ENCODE peak calls at places on chromosomes 11 and 22, in six cellular contexts. One of them, this sample, is unnamed. For H3K4me1, the result is how much of the 10 kb centered on the place peaks cover.

GRCh38 chr22:17117890-17118289 is 3.3 kb downstream of the TMEM121B start:
- DNase-seq in testis: no peak
- DNase-seq in GM23338: no peak
- DNase-seq in thoracic aorta: no peak
- DNase-seq in CD8-positive, alpha-beta T cell: no peak
- DNase-seq in transverse colon: no peak
- DNase-seq in this sample: no peak

GRCh38 chr11:94018721-94019120 is 2.4 kb upstream of the HEPHL1 start:
- DNase-seq in testis: no peak
- DNase-seq in GM23338: no peak
- DNase-seq in thoracic aorta: no peak
- DNase-seq in CD8-positive, alpha-beta T cell: no peak
- DNase-seq in transverse colon: no peak
- DNase-seq in this sample: no peak

GRCh38 chr11:45771942-45772522 is 32.9 kb upstream of the SLC35C1 start:
- DNase-seq in testis: peak
- DNase-seq in GM23338: peak
- DNase-seq in thoracic aorta: peak
- DNase-seq in CD8-positive, alpha-beta T cell: peak
- DNase-seq in transverse colon: peak
- DNase-seq in this sample: peak

GRCh38 chr11:131537196-131537595 is 166.8 kb downstream of the NTM start:
- DNase-seq in testis: no peak
- DNase-seq in GM23338: no peak
- DNase-seq in thoracic aorta: no peak
- DNase-seq in CD8-positive, alpha-beta T cell: no peak
- DNase-seq in transverse colon: no peak
- DNase-seq in this sample: no peak

GRCh38 chr11:125102544-125102943 is 8.9 kb downstream of the TMEM218 start:
- DNase-seq in testis: no peak
- DNase-seq in GM23338: no peak
- DNase-seq in thoracic aorta: no peak
- DNase-seq in CD8-positive, alpha-beta T cell: no peak
- DNase-seq in transverse colon: no peak
- DNase-seq in this sample: no peak

GRCh38 chr11:44036811-44037657 is 10.7 kb upstream of the ACCSL start:
- DNase-seq in testis: peak
- DNase-seq in GM23338: peak
- DNase-seq in thoracic aorta: peak
- DNase-seq in CD8-positive, alpha-beta T cell: no peak
- DNase-seq in transverse colon: peak
- DNase-seq in this sample: peak

GRCh38 chr11:134947556-134947955 is 535.5 kb upstream of the B3GAT1 start:
- DNase-seq in testis: no peak
- DNase-seq in GM23338: no peak
- DNase-seq in thoracic aorta: no peak
- DNase-seq in CD8-positive, alpha-beta T cell: no peak
- DNase-seq in transverse colon: no peak
- DNase-seq in this sample: no peak

GRCh38 chr11:8545698-8546366 is 48.2 kb downstream of the STK33 start:
- DNase-seq in testis: no peak
- DNase-seq in GM23338: no peak
- DNase-seq in thoracic aorta: no peak
- DNase-seq in CD8-positive, alpha-beta T cell: no peak
- DNase-seq in transverse colon: no peak
- DNase-seq in this sample: no peak

GRCh38 chr22:36538529-36538928 is 9.6 kb upstream of the EIF3D start:
- DNase-seq in testis: no peak
- DNase-seq in GM23338: peak
- DNase-seq in thoracic aorta: no peak
- DNase-seq in CD8-positive, alpha-beta T cell: no peak
- DNase-seq in transverse colon: no peak
- DNase-seq in this sample: no peak

GRCh38 chr11:7672960-7673723 is at the start of gene CYB5R2:
- DNase-seq in testis: peak
- DNase-seq in GM23338: peak
- DNase-seq in thoracic aorta: peak
- DNase-seq in CD8-positive, alpha-beta T cell: no peak
- DNase-seq in transverse colon: peak
- DNase-seq in this sample: peak

GRCh38 chr22:19108807-19109197 is 13.4 kb downstream of the DGCR2 start:
- DNase-seq in testis: no peak
- DNase-seq in GM23338: no peak
- DNase-seq in thoracic aorta: no peak
- DNase-seq in CD8-positive, alpha-beta T cell: no peak
- DNase-seq in transverse colon: no peak
- DNase-seq in this sample: no peak

GRCh38 chr22:36922097-36922608 is 8.7 kb downstream of the CSF2RB start:
- DNase-seq in testis: no peak
- DNase-seq in GM23338: peak
- DNase-seq in thoracic aorta: no peak
- DNase-seq in CD8-positive, alpha-beta T cell: no peak
- DNase-seq in transverse colon: no peak
- DNase-seq in this sample: no peak

GRCh38 chr22:22593250-22593649 is 34.2 kb upstream of the PRAME start:
- DNase-seq in testis: no peak
- DNase-seq in GM23338: no peak
- DNase-seq in thoracic aorta: no peak
- DNase-seq in CD8-positive, alpha-beta T cell: no peak
- DNase-seq in transverse colon: no peak
- DNase-seq in this sample: no peak

GRCh38 chr11:78313181-78313788 is 104.3 kb downstream of the GAB2 start:
- DNase-seq in testis: no peak
- DNase-seq in GM23338: no peak
- DNase-seq in thoracic aorta: no peak
- DNase-seq in CD8-positive, alpha-beta T cell: no peak
- DNase-seq in transverse colon: peak
- DNase-seq in this sample: peak

GRCh38 chr11:78314753-78315152 is 102.9 kb downstream of the GAB2 start:
- DNase-seq in testis: no peak
- DNase-seq in GM23338: no peak
- DNase-seq in thoracic aorta: no peak
- DNase-seq in CD8-positive, alpha-beta T cell: no peak
- DNase-seq in transverse colon: no peak
- DNase-seq in this sample: no peak

GRCh38 chr11:78313898-78314297 is 103.7 kb downstream of the GAB2 start:
- DNase-seq in testis: no peak
- DNase-seq in GM23338: no peak
- DNase-seq in thoracic aorta: no peak
- DNase-seq in CD8-positive, alpha-beta T cell: no peak
- DNase-seq in transverse colon: peak
- DNase-seq in this sample: no peak

GRCh38 chr11:78310500-78310909 is 107.1 kb downstream of the GAB2 start:
- DNase-seq in testis: peak
- DNase-seq in GM23338: no peak
- DNase-seq in thoracic aorta: peak
- DNase-seq in CD8-positive, alpha-beta T cell: no peak
- DNase-seq in transverse colon: peak
- DNase-seq in this sample: peak

GRCh38 chr11:78312712-78313111 is 104.9 kb downstream of the GAB2 start:
- DNase-seq in testis: no peak
- DNase-seq in GM23338: no peak
- DNase-seq in thoracic aorta: no peak
- DNase-seq in CD8-positive, alpha-beta T cell: no peak
- DNase-seq in transverse colon: no peak
- DNase-seq in this sample: no peak
- H3K27ac ChIP-seq in testis: no peak
- H3K27ac ChIP-seq in GM23338: no peak
- H3K27ac ChIP-seq in thoracic aorta: no peak
- H3K27ac ChIP-seq in CD8-positive, alpha-beta T cell: no peak
- H3K27ac ChIP-seq in transverse colon: peak
- H3K27ac ChIP-seq in this sample: peak

GRCh38 chr11:73664894-73665293 is 18.5 kb downstream of the PLEKHB1 start:
- DNase-seq in testis: no peak
- DNase-seq in GM23338: no peak
- DNase-seq in thoracic aorta: no peak
- DNase-seq in CD8-positive, alpha-beta T cell: no peak
- DNase-seq in transverse colon: no peak
- DNase-seq in this sample: no peak

GRCh38 chr11:73671701-73672100 is 25.3 kb downstream of the PLEKHB1 start:
- DNase-seq in testis: no peak
- DNase-seq in GM23338: no peak
- DNase-seq in thoracic aorta: no peak
- DNase-seq in CD8-positive, alpha-beta T cell: no peak
- DNase-seq in transverse colon: no peak
- DNase-seq in this sample: no peak

GRCh38 chr11:73667906-73668305 is 21.5 kb downstream of the PLEKHB1 start:
- DNase-seq in testis: no peak
- DNase-seq in GM23338: no peak
- DNase-seq in thoracic aorta: no peak
- DNase-seq in CD8-positive, alpha-beta T cell: no peak
- DNase-seq in transverse colon: no peak
- DNase-seq in this sample: no peak

GRCh38 chr11:73670808-73671207 is 24.4 kb downstream of the PLEKHB1 start:
- DNase-seq in testis: no peak
- DNase-seq in GM23338: no peak
- DNase-seq in thoracic aorta: no peak
- DNase-seq in CD8-positive, alpha-beta T cell: no peak
- DNase-seq in transverse colon: no peak
- DNase-seq in this sample: no peak
- TF ChIP-seq CTCF in testis: no peak
- TF ChIP-seq CTCF in GM23338: no peak
- TF ChIP-seq CTCF in thoracic aorta: no peak
- TF ChIP-seq CTCF in CD8-positive, alpha-beta T cell: no peak
- TF ChIP-seq CTCF in transverse colon: no peak
- TF ChIP-seq CTCF in this sample: no peak

DNA sequence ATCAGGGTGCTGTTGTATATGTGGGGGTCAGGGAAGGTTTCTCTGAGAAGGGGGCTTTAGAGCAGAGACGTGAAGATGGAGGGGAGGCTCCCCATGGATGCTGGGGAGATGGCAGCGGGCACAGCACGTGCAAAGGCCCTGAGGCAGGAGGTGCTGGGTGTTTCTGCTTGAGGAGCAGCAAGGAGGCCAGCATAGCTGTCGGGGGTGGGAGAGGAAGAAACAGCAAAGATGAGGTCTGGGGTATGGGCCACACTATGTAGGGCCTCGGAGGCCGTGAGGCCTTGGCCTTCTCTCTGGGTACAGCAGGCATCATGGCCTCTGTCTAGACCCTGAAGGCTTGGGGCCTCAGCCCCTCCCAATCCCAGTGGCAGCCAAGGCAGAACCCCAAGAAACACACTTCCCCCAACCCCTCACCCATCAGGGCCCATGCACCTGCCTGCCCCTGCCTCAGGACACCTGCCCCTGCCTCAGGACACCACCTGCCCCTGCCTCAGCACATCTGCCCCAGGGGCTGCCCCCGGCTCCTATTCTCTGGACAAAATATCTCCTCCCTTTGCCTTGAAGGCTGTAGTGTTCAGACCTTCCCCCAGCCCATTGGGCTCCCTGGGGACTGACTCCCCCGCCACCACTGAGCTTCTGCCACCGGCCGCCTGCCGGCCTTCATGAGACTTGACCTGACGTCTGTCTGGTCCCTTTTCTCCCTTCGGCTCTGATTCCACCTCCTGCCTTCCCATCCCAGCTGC is 6.2 kb downstream of the ALDH3B1 start:
- DNase-seq in testis: no peak
- DNase-seq in GM23338: no peak
- DNase-seq in thoracic aorta: no peak
- DNase-seq in CD8-positive, alpha-beta T cell: no peak
- DNase-seq in transverse colon: no peak
- DNase-seq in this sample: no peak
- H3K4me1 ChIP-seq in testis: under half
- H3K4me1 ChIP-seq in GM23338: under half
- H3K4me1 ChIP-seq in thoracic aorta: under half
- H3K4me1 ChIP-seq in CD8-positive, alpha-beta T cell: under half
- H3K4me1 ChIP-seq in transverse colon: under half
- H3K4me1 ChIP-seq in this sample: under half

DNA sequence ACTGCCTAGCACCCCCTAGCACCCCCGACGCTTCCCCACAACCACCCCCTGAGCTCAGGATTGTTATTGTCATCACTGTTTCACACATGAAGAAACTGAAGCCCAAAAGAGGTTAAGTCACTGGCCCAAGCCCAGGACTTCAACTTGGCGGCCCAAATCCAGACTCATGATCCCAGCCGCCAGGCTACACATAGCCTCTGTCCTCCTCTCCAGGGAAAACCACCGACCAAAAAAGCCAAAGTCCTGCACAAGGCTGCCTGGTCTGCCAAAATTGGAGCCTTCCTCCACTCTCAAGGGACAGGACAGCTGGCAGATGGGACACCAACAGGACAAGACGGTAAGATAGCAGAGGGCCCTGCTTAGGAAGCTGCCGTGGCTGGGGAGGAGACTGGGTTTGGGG is 10.8 kb downstream of the L3MBTL2 start:
- DNase-seq in testis: no peak
- DNase-seq in GM23338: no peak
- DNase-seq in thoracic aorta: no peak
- DNase-seq in CD8-positive, alpha-beta T cell: no peak
- DNase-seq in transverse colon: no peak
- DNase-seq in this sample: no peak
- H3K27ac ChIP-seq in testis: no peak
- H3K27ac ChIP-seq in GM23338: no peak
- H3K27ac ChIP-seq in thoracic aorta: no peak
- H3K27ac ChIP-seq in CD8-positive, alpha-beta T cell: no peak
- H3K27ac ChIP-seq in transverse colon: no peak
- H3K27ac ChIP-seq in this sample: no peak

GRCh38 chr11:116078101-116078561 is 573.9 kb upstream of the CADM1 start:
- DNase-seq in testis: peak
- DNase-seq in GM23338: peak
- DNase-seq in thoracic aorta: no peak
- DNase-seq in CD8-positive, alpha-beta T cell: no peak
- DNase-seq in transverse colon: no peak
- DNase-seq in this sample: no peak
- TF ChIP-seq CTCF in testis: peak
- TF ChIP-seq CTCF in GM23338: peak
- TF ChIP-seq CTCF in thoracic aorta: no peak
- TF ChIP-seq CTCF in CD8-positive, alpha-beta T cell: no peak
- TF ChIP-seq CTCF in transverse colon: no peak
- TF ChIP-seq CTCF in this sample: no peak

DNA sequence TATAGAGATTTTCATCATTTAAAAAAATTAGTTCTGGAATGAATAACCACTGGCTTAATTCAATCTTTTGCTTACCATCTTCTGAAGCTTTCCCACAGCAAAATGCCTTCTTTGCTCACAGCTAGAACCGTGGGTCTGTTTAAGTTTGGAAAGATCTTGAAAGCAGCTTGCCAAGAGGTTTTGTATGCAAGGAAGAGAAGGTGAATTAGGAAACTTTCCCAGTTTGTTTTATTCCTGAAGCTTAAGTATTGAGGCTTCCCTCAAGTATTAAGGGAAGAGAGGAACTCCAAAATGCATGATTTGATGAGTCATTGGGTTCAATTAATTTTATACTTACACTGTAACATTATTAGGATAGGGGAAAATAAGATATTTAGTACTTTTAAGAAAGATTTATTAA is 1.9 kb upstream of the ARHGEF12 start:
- DNase-seq in testis: no peak
- DNase-seq in GM23338: no peak
- DNase-seq in thoracic aorta: no peak
- DNase-seq in CD8-positive, alpha-beta T cell: no peak
- DNase-seq in transverse colon: no peak
- DNase-seq in this sample: no peak
- H3K4me1 ChIP-seq in testis: under half
- H3K4me1 ChIP-seq in GM23338: under half
- H3K4me1 ChIP-seq in thoracic aorta: under half
- H3K4me1 ChIP-seq in CD8-positive, alpha-beta T cell: under half
- H3K4me1 ChIP-seq in transverse colon: under half
- H3K4me1 ChIP-seq in this sample: under half